ENCODE peak calls at places on chromosome 2, in eight cellular contexts. B is Caki2, T is heart left ventricle, M is HL-60, J is activated T-cell treated with anti-CD3 and anti-CD28 coated beads for 1 hour, Z is ACHN, N is LoVo, U is pancreas. K is an unnamed sample.

GRCh38 chr2:20584045-20584636 is 66.8 kb downstream of the HS1BP3 start:
- DNase-seq in B (peak), T (no peak), M (no peak), J (no peak), Z (peak), N (no peak), U (no peak), K (no peak)

GRCh38 chr2:203975912-203976311 is 39.3 kb downstream of the ICOS start:
- DNase-seq in B (no peak), T (no peak), M (no peak), J (no peak), Z (no peak), N (no peak), U (no peak), K (no peak)

GRCh38 chr2:221529943-221530652 is 42.0 kb downstream of the EPHA4 start:
- DNase-seq in B (peak), T (no peak), M (no peak), J (no peak), Z (peak), N (peak), U (no peak), K (no peak)

GRCh38 chr2:69559696-69560482 is 83.7 kb downstream of the AAK1 start:
- DNase-seq in B (peak), T (no peak), M (peak), J (no peak), Z (peak), N (peak), U (peak), K (no peak)

GRCh38 chr2:48852938-48853337 is 97.4 kb upstream of the LHCGR start:
- DNase-seq in B (no peak), T (no peak), M (no peak), J (no peak), Z (no peak), N (no peak), U (no peak), K (no peak)

GRCh38 chr2:82478641-82479040 is 1980.4 kb downstream of the SUCLG1 start:
- DNase-seq in B (peak), T (no peak), M (no peak), J (no peak), Z (no peak), N (no peak), U (no peak), K (no peak)

GRCh38 chr2:71101656-71102055 is 28.4 kb downstream of the MCEE start:
- DNase-seq in B (no peak), T (no peak), M (no peak), J (no peak), Z (no peak), N (no peak), U (no peak), K (no peak)

GRCh38 chr2:191401287-191401686 is 156.1 kb downstream of the MYO1B start:
- DNase-seq in B (no peak), T (no peak), M (no peak), J (no peak), Z (peak), N (no peak), U (no peak), K (no peak)

GRCh38 chr2:139891636-139892035 is 1111.4 kb upstream of the NXPH2 start:
- DNase-seq in B (no peak), T (no peak), M (no peak), J (no peak), Z (no peak), N (no peak), U (no peak), K (no peak)

GRCh38 chr2:120432293-120432975 is 86.5 kb downstream of the INHBB start:
- DNase-seq in B (no peak), T (no peak), M (no peak), J (no peak), Z (no peak), N (no peak), U (no peak), K (no peak)

GRCh38 chr2:12326449-12327190 is 390.1 kb upstream of the TRIB2 start:
- DNase-seq in B (no peak), T (no peak), M (no peak), J (no peak), Z (no peak), N (no peak), U (peak), K (no peak)

GRCh38 chr2:214713080-214713830 is 96.2 kb downstream of the BARD1 start:
- DNase-seq in B (peak), T (no peak), M (no peak), J (no peak), Z (no peak), N (no peak), U (peak), K (no peak)

GRCh38 chr2:234243871-234244565 is 193.5 kb downstream of the SPP2 start:
- DNase-seq in B (peak), T (no peak), M (no peak), J (no peak), Z (peak), N (peak), U (no peak), K (no peak)

GRCh38 chr2:143730950-143731254 is 601.7 kb downstream of the ARHGAP15 start:
- DNase-seq in B (no peak), T (no peak), M (no peak), J (no peak), Z (no peak), N (no peak), U (no peak), K (no peak)

GRCh38 chr2:25548587-25548986 is 124.8 kb downstream of the DTNB start:
- DNase-seq in B (no peak), T (no peak), M (no peak), J (no peak), Z (no peak), N (no peak), U (no peak), K (no peak)

GRCh38 chr2:85326406-85326945 is 1.3 kb downstream of the TGOLN2 start:
- DNase-seq in B (no peak), T (no peak), M (no peak), J (no peak), Z (no peak), N (no peak), U (no peak), K (no peak)

GRCh38 chr2:232877940-232878511 is 8.0 kb downstream of the SNORC start:
- DNase-seq in B (no peak), T (no peak), M (no peak), J (no peak), Z (no peak), N (no peak), U (no peak), K (no peak)

GRCh38 chr2:7994397-7994951 is 687.4 kb upstream of the ID2 start:
- DNase-seq in B (no peak), T (peak), M (no peak), J (no peak), Z (no peak), N (no peak), U (peak), K (no peak)

GRCh38 chr2:127953128-127953718 is 67.5 kb upstream of the AMMECR1L start:
- DNase-seq in B (no peak), T (peak), M (no peak), J (no peak), Z (no peak), N (no peak), U (peak), K (no peak)

GRCh38 chr2:105736145-105736544 is 8.6 kb upstream of the NCK2 start:
- DNase-seq in B (no peak), T (no peak), M (no peak), J (no peak), Z (no peak), N (no peak), U (no peak), K (no peak)

GRCh38 chr2:188444106-188444835 is 152.6 kb downstream of the GULP1 start:
- DNase-seq in B (no peak), T (no peak), M (no peak), J (no peak), Z (no peak), N (no peak), U (no peak), K (no peak)

GRCh38 chr2:238238311-238238765 is 1.5 kb downstream of the HES6 start:
- DNase-seq in B (no peak), T (peak), M (no peak), J (no peak), Z (no peak), N (no peak), U (no peak), K (no peak)

GRCh38 chr2:100755441-100755840 is 64.5 kb upstream of the NPAS2 start:
- DNase-seq in B (no peak), T (no peak), M (no peak), J (no peak), Z (no peak), N (peak), U (no peak), K (no peak)

GRCh38 chr2:46275995-46276394 is 21.2 kb upstream of the EPAS1 start:
- DNase-seq in B (no peak), T (peak), M (no peak), J (no peak), Z (no peak), N (no peak), U (no peak), K (peak)

GRCh38 chr2:65377556-65378307 is 54.7 kb downstream of the SPRED2 start:
- DNase-seq in B (peak), T (no peak), M (no peak), J (no peak), Z (peak), N (peak), U (no peak), K (no peak)

K was measured in effector CD8-positive, alpha-beta T cell.